ENCODE peak calls at places on chromosomes 13 and 19, in nine cellular contexts. One of them, this sample, is unnamed.

GRCh38 chr19:52689804-52690394 is 44.9 kb downstream of the ZNF611 start:
- DNase-seq in HFFc6: no peak
- DNase-seq in GM13976: peak
- DNase-seq in AG10803: peak
- DNase-seq in transverse colon: peak
- DNase-seq in heart right ventricle: peak
- DNase-seq in Calu3: peak
- DNase-seq in HFF-Myc: no peak
- DNase-seq in fibroblast of the aortic adventitia: peak
- DNase-seq in this sample: no peak

GRCh38 chr13:57627663-57628062 is 3.9 kb upstream of the PCDH17 start:
- DNase-seq in HFFc6: peak
- DNase-seq in GM13976: peak
- DNase-seq in AG10803: peak
- DNase-seq in transverse colon: no peak
- DNase-seq in heart right ventricle: no peak
- DNase-seq in Calu3: no peak
- DNase-seq in HFF-Myc: no peak
- DNase-seq in fibroblast of the aortic adventitia: peak
- DNase-seq in this sample: no peak

GRCh38 chr13:29514720-29515310 is 80.7 kb downstream of the SLC7A1 start:
- DNase-seq in HFFc6: no peak
- DNase-seq in GM13976: no peak
- DNase-seq in AG10803: no peak
- DNase-seq in transverse colon: no peak
- DNase-seq in heart right ventricle: no peak
- DNase-seq in Calu3: no peak
- DNase-seq in HFF-Myc: no peak
- DNase-seq in fibroblast of the aortic adventitia: no peak
- DNase-seq in this sample: no peak

GRCh38 chr13:75153386-75153785 is 328.6 kb downstream of the TBC1D4 start:
- DNase-seq in HFFc6: no peak
- DNase-seq in GM13976: no peak
- DNase-seq in AG10803: no peak
- DNase-seq in transverse colon: no peak
- DNase-seq in heart right ventricle: no peak
- DNase-seq in Calu3: no peak
- DNase-seq in HFF-Myc: no peak
- DNase-seq in fibroblast of the aortic adventitia: no peak
- DNase-seq in this sample: no peak

GRCh38 chr13:26964278-26965057 is 203.9 kb upstream of the GPR12 start:
- DNase-seq in HFFc6: no peak
- DNase-seq in GM13976: no peak
- DNase-seq in AG10803: no peak
- DNase-seq in transverse colon: no peak
- DNase-seq in heart right ventricle: peak
- DNase-seq in Calu3: peak
- DNase-seq in HFF-Myc: no peak
- DNase-seq in fibroblast of the aortic adventitia: peak
- DNase-seq in this sample: no peak

GRCh38 chr19:13781547-13781946 is 7.3 kb downstream of the C19orf53 start:
- DNase-seq in HFFc6: peak
- DNase-seq in GM13976: no peak
- DNase-seq in AG10803: peak
- DNase-seq in transverse colon: peak
- DNase-seq in heart right ventricle: peak
- DNase-seq in Calu3: peak
- DNase-seq in HFF-Myc: peak
- DNase-seq in fibroblast of the aortic adventitia: peak
- DNase-seq in this sample: no peak

GRCh38 chr19:10884273-10884672 is 12.9 kb downstream of the CARM1 start:
- DNase-seq in HFFc6: peak
- DNase-seq in GM13976: no peak
- DNase-seq in AG10803: peak
- DNase-seq in transverse colon: peak
- DNase-seq in heart right ventricle: no peak
- DNase-seq in Calu3: no peak
- DNase-seq in HFF-Myc: no peak
- DNase-seq in fibroblast of the aortic adventitia: peak
- DNase-seq in this sample: no peak

GRCh38 chr19:39131255-39131755 is 5.7 kb downstream of the PAK4 start:
- DNase-seq in HFFc6: no peak
- DNase-seq in GM13976: no peak
- DNase-seq in AG10803: no peak
- DNase-seq in transverse colon: no peak
- DNase-seq in heart right ventricle: peak
- DNase-seq in Calu3: no peak
- DNase-seq in HFF-Myc: no peak
- DNase-seq in fibroblast of the aortic adventitia: peak
- DNase-seq in this sample: no peak

GRCh38 chr13:31891472-31891871 is 140.1 kb upstream of the FRY start:
- DNase-seq in HFFc6: no peak
- DNase-seq in GM13976: no peak
- DNase-seq in AG10803: no peak
- DNase-seq in transverse colon: no peak
- DNase-seq in heart right ventricle: no peak
- DNase-seq in Calu3: peak
- DNase-seq in HFF-Myc: no peak
- DNase-seq in fibroblast of the aortic adventitia: peak
- DNase-seq in this sample: no peak

GRCh38 chr13:96090240-96091101 is 564 bp downstream of the HS6ST3 start:
- DNase-seq in HFFc6: no peak
- DNase-seq in GM13976: peak
- DNase-seq in AG10803: peak
- DNase-seq in transverse colon: no peak
- DNase-seq in heart right ventricle: no peak
- DNase-seq in Calu3: no peak
- DNase-seq in HFF-Myc: no peak
- DNase-seq in fibroblast of the aortic adventitia: no peak
- DNase-seq in this sample: no peak

GRCh38 chr19:1057185-1057857 is 9.6 kb upstream of the ARHGAP45 start:
- DNase-seq in HFFc6: peak
- DNase-seq in GM13976: no peak
- DNase-seq in AG10803: peak
- DNase-seq in transverse colon: no peak
- DNase-seq in heart right ventricle: no peak
- DNase-seq in Calu3: peak
- DNase-seq in HFF-Myc: peak
- DNase-seq in fibroblast of the aortic adventitia: peak
- DNase-seq in this sample: no peak

GRCh38 chr13:100330662-100331061 is 241.8 kb downstream of the PCCA start:
- DNase-seq in HFFc6: no peak
- DNase-seq in GM13976: no peak
- DNase-seq in AG10803: no peak
- DNase-seq in transverse colon: no peak
- DNase-seq in heart right ventricle: no peak
- DNase-seq in Calu3: no peak
- DNase-seq in HFF-Myc: no peak
- DNase-seq in fibroblast of the aortic adventitia: peak
- DNase-seq in this sample: no peak

GRCh38 chr19:58033741-58034475 is at the start of gene ZSCAN1:
- DNase-seq in HFFc6: no peak
- DNase-seq in GM13976: no peak
- DNase-seq in AG10803: peak
- DNase-seq in transverse colon: peak
- DNase-seq in heart right ventricle: peak
- DNase-seq in Calu3: no peak
- DNase-seq in HFF-Myc: no peak
- DNase-seq in fibroblast of the aortic adventitia: peak
- DNase-seq in this sample: no peak

GRCh38 chr13:73991884-73992283 is 142.3 kb downstream of the KLF12 start:
- DNase-seq in HFFc6: no peak
- DNase-seq in GM13976: no peak
- DNase-seq in AG10803: no peak
- DNase-seq in transverse colon: no peak
- DNase-seq in heart right ventricle: no peak
- DNase-seq in Calu3: no peak
- DNase-seq in HFF-Myc: no peak
- DNase-seq in fibroblast of the aortic adventitia: no peak
- DNase-seq in this sample: no peak

GRCh38 chr13:100254002-100254401 is 165.1 kb downstream of the PCCA start:
- DNase-seq in HFFc6: no peak
- DNase-seq in GM13976: no peak
- DNase-seq in AG10803: no peak
- DNase-seq in transverse colon: no peak
- DNase-seq in heart right ventricle: no peak
- DNase-seq in Calu3: no peak
- DNase-seq in HFF-Myc: no peak
- DNase-seq in fibroblast of the aortic adventitia: peak
- DNase-seq in this sample: no peak

GRCh38 chr13:50131998-50132936 is 117.0 kb downstream of the KCNRG start:
- DNase-seq in HFFc6: no peak
- DNase-seq in GM13976: peak
- DNase-seq in AG10803: no peak
- DNase-seq in transverse colon: no peak
- DNase-seq in heart right ventricle: no peak
- DNase-seq in Calu3: no peak
- DNase-seq in HFF-Myc: no peak
- DNase-seq in fibroblast of the aortic adventitia: no peak
- DNase-seq in this sample: no peak

GRCh38 chr19:31356587-31357314 is 7.5 kb upstream of the TSHZ3 start:
- DNase-seq in HFFc6: no peak
- DNase-seq in GM13976: no peak
- DNase-seq in AG10803: no peak
- DNase-seq in transverse colon: peak
- DNase-seq in heart right ventricle: no peak
- DNase-seq in Calu3: no peak
- DNase-seq in HFF-Myc: no peak
- DNase-seq in fibroblast of the aortic adventitia: no peak
- DNase-seq in this sample: peak
- TF ChIP-seq CTCF in HFFc6: peak
- TF ChIP-seq CTCF in GM13976: no peak
- TF ChIP-seq CTCF in AG10803: no peak
- TF ChIP-seq CTCF in transverse colon: peak
- TF ChIP-seq CTCF in heart right ventricle: peak
- TF ChIP-seq CTCF in Calu3: no peak
- TF ChIP-seq CTCF in HFF-Myc: no peak
- TF ChIP-seq CTCF in fibroblast of the aortic adventitia: peak
- TF ChIP-seq CTCF in this sample: peak

GRCh38 chr13:52159159-52159982 is at the start of gene NEK3:
- DNase-seq in HFFc6: peak
- DNase-seq in GM13976: peak
- DNase-seq in AG10803: peak
- DNase-seq in transverse colon: peak
- DNase-seq in heart right ventricle: peak
- DNase-seq in Calu3: peak
- DNase-seq in HFF-Myc: no peak
- DNase-seq in fibroblast of the aortic adventitia: peak
- DNase-seq in this sample: peak

GRCh38 chr13:52160053-52160452 is 656 bp upstream of the NEK3 start:
- DNase-seq in HFFc6: no peak
- DNase-seq in GM13976: no peak
- DNase-seq in AG10803: no peak
- DNase-seq in transverse colon: no peak
- DNase-seq in heart right ventricle: no peak
- DNase-seq in Calu3: no peak
- DNase-seq in HFF-Myc: no peak
- DNase-seq in fibroblast of the aortic adventitia: no peak
- DNase-seq in this sample: no peak

GRCh38 chr13:52155177-52155576 is 4.2 kb downstream of the NEK3 start:
- DNase-seq in HFFc6: no peak
- DNase-seq in GM13976: no peak
- DNase-seq in AG10803: no peak
- DNase-seq in transverse colon: no peak
- DNase-seq in heart right ventricle: no peak
- DNase-seq in Calu3: no peak
- DNase-seq in HFF-Myc: no peak
- DNase-seq in fibroblast of the aortic adventitia: no peak
- DNase-seq in this sample: no peak

GRCh38 chr13:52158629-52159158 is 703 bp downstream of the NEK3 start:
- DNase-seq in HFFc6: no peak
- DNase-seq in GM13976: no peak
- DNase-seq in AG10803: peak
- DNase-seq in transverse colon: peak
- DNase-seq in heart right ventricle: peak
- DNase-seq in Calu3: peak
- DNase-seq in HFF-Myc: no peak
- DNase-seq in fibroblast of the aortic adventitia: peak
- DNase-seq in this sample: no peak

GRCh38 chr13:52156724-52157251 is 2.6 kb downstream of the NEK3 start:
- DNase-seq in HFFc6: peak
- DNase-seq in GM13976: no peak
- DNase-seq in AG10803: peak
- DNase-seq in transverse colon: no peak
- DNase-seq in heart right ventricle: no peak
- DNase-seq in Calu3: no peak
- DNase-seq in HFF-Myc: no peak
- DNase-seq in fibroblast of the aortic adventitia: peak
- DNase-seq in this sample: no peak
- TF ChIP-seq CTCF in HFFc6: no peak
- TF ChIP-seq CTCF in GM13976: no peak
- TF ChIP-seq CTCF in AG10803: no peak
- TF ChIP-seq CTCF in transverse colon: no peak
- TF ChIP-seq CTCF in heart right ventricle: no peak
- TF ChIP-seq CTCF in Calu3: no peak
- TF ChIP-seq CTCF in HFF-Myc: no peak
- TF ChIP-seq CTCF in fibroblast of the aortic adventitia: no peak
- TF ChIP-seq CTCF in this sample: no peak

GRCh38 chr13:78604782-78605611 is 1.6 kb upstream of the POU4F1 start:
- DNase-seq in HFFc6: no peak
- DNase-seq in GM13976: no peak
- DNase-seq in AG10803: no peak
- DNase-seq in transverse colon: no peak
- DNase-seq in heart right ventricle: no peak
- DNase-seq in Calu3: no peak
- DNase-seq in HFF-Myc: no peak
- DNase-seq in fibroblast of the aortic adventitia: no peak
- DNase-seq in this sample: no peak
- TF ChIP-seq CTCF in HFFc6: peak
- TF ChIP-seq CTCF in GM13976: no peak
- TF ChIP-seq CTCF in AG10803: no peak
- TF ChIP-seq CTCF in transverse colon: no peak
- TF ChIP-seq CTCF in heart right ventricle: no peak
- TF ChIP-seq CTCF in Calu3: no peak
- TF ChIP-seq CTCF in HFF-Myc: no peak
- TF ChIP-seq CTCF in fibroblast of the aortic adventitia: no peak
- TF ChIP-seq CTCF in this sample: no peak

DNA sequence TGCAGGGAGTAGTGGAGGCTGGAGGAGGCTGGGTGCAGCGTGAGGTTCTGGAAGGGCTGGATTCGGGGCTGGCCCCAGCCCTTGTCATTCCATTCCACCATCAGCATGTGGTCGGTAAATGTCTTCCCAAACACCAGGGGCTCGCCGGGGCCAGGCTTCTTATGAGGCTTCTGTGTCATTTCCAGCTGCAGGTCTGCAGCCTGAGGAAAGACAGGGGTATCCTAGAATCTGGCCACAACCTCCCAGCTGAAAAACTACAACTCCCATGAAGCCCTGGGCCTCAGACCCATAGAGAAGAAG is 4.4 kb downstream of the BCAT2 start:
- DNase-seq in HFFc6: no peak
- DNase-seq in GM13976: peak
- DNase-seq in AG10803: no peak
- DNase-seq in transverse colon: no peak
- DNase-seq in heart right ventricle: peak
- DNase-seq in Calu3: peak
- DNase-seq in HFF-Myc: no peak
- DNase-seq in fibroblast of the aortic adventitia: no peak
- DNase-seq in this sample: peak
- TF ChIP-seq CTCF in HFFc6: no peak
- TF ChIP-seq CTCF in GM13976: no peak
- TF ChIP-seq CTCF in AG10803: no peak
- TF ChIP-seq CTCF in transverse colon: no peak
- TF ChIP-seq CTCF in heart right ventricle: no peak
- TF ChIP-seq CTCF in Calu3: no peak
- TF ChIP-seq CTCF in HFF-Myc: no peak
- TF ChIP-seq CTCF in fibroblast of the aortic adventitia: no peak
- TF ChIP-seq CTCF in this sample: no peak

This sample was measured in CD4-positive, alpha-beta T cell.